ENCODE peak calls at places on chromosome 21, in nine cellular contexts. T is mesendoderm; B is stimulated activated naive B cell treated with anti-CD40 and anti-IgM and Interleukin-4, amounts not matched to agents 10 μg/mL and 1 μg/mL and 100 μg/mL, for 72 hours; Z is NCI-H526; X is ACHN; L is fibroblast of the conjunctiva; R is A549; F is EL; V is NCI-H1092. C is an unnamed sample.

GRCh38 chr21:15514073-15514946 is 215.5 kb upstream of the USP25 start:
- DNase-seq in R (no peak), Z (no peak), B (peak), F (no peak), V (no peak), X (no peak), T (peak), L (no peak), C (no peak)

GRCh38 chr21:37385179-37385765 is 18.7 kb downstream of the DYRK1A start:
- DNase-seq in X (no peak), L (no peak), V (no peak), T (no peak), R (no peak), B (no peak), Z (no peak), F (no peak), C (no peak)

GRCh38 chr21:33403786-33404571 is 766 bp downstream of the IFNGR2 start:
- DNase-seq in V (no peak), B (peak), F (peak), Z (peak), X (peak), T (peak), L (no peak), R (no peak), C (no peak)

GRCh38 chr21:43029785-43030184 is 45.9 kb downstream of the CBS start:
- DNase-seq in F (no peak), R (no peak), X (no peak), Z (no peak), L (no peak), V (no peak), B (no peak), T (no peak), C (no peak)

GRCh38 chr21:35611752-35612151 is 448.6 kb downstream of the SETD4 start:
- DNase-seq in B (no peak), L (no peak), F (peak), T (no peak), V (no peak), Z (peak), X (no peak), R (no peak), C (no peak)

GRCh38 chr21:33901421-33902288 is 13.9 kb downstream of the ATP5PO start:
- DNase-seq in X (peak), L (peak), R (peak), V (no peak), T (peak), Z (peak), F (peak), B (no peak), C (peak)

GRCh38 chr21:7933923-7934322 is 2587.5 kb upstream of the TPTE start:
- DNase-seq in F (no peak), Z (no peak), X (no peak), V (no peak), R (no peak), L (no peak), B (no peak), T (no peak), C (no peak)

GRCh38 chr21:31293986-31294385 is 50.1 kb downstream of the TIAM1 start:
- DNase-seq in F (peak), Z (no peak), X (peak), B (peak), V (no peak), L (peak), R (peak), T (peak), C (no peak)

GRCh38 chr21:8989261-8989882 is 1532.0 kb upstream of the TPTE start:
- DNase-seq in T (no peak), F (no peak), B (no peak), V (no peak), X (no peak), L (no peak), Z (no peak), R (peak), C (no peak)

GRCh38 chr21:35408401-35408800 is 359.3 kb upstream of the RUNX1 start:
- DNase-seq in V (no peak), L (no peak), F (peak), T (no peak), B (no peak), X (no peak), R (no peak), Z (no peak), C (no peak)

GRCh38 chr21:15667824-15668223 is 62.0 kb upstream of the USP25 start:
- DNase-seq in T (peak), V (no peak), X (no peak), Z (no peak), R (no peak), F (no peak), L (no peak), B (no peak), C (no peak)

GRCh38 chr21:33157303-33157702 is 72.4 kb upstream of the IFNAR2 start:
- DNase-seq in Z (no peak), L (no peak), F (no peak), T (peak), R (no peak), B (no peak), V (no peak), X (no peak), C (no peak)

GRCh38 chr21:35052786-35053185 is 3.7 kb upstream of the RUNX1 start:
- DNase-seq in V (no peak), X (no peak), R (no peak), B (no peak), F (no peak), T (no peak), Z (peak), L (no peak), C (no peak)